ENCODE peak calls at places on chromosomes 5 and 9, in six cellular contexts. One of them, this sample, is unnamed.

GRCh38 chr5:113748403-113748802 is 234.9 kb downstream of the YTHDC2 start:
- DNase-seq in KG1: no peak
- DNase-seq in H9: no peak
- DNase-seq in stimulated activated CD8-positive, alpha-beta memory T cell treated with anti-CD3 and anti-CD28 coated beads, Interleukin-15, amount 100 ng/mL, for 24 hours: no peak
- DNase-seq in AG08395: no peak
- DNase-seq in GF-D8: no peak
- DNase-seq in this sample: no peak

GRCh38 chr9:87201316-87201715 is 254.0 kb upstream of the GAS1 start:
- DNase-seq in KG1: no peak
- DNase-seq in H9: no peak
- DNase-seq in AG08395: peak
- DNase-seq in GF-D8: no peak
- DNase-seq in stimulated activated CD8-positive, alpha-beta memory T cell treated with anti-CD3 and anti-CD28 coated beads, Interleukin-15, amount 100 ng/mL, for 24 hours: no peak
- DNase-seq in this sample: no peak

GRCh38 chr5:609506-609905 is 2.6 kb upstream of the CEP72 start:
- DNase-seq in KG1: no peak
- DNase-seq in stimulated activated CD8-positive, alpha-beta memory T cell treated with anti-CD3 and anti-CD28 coated beads, Interleukin-15, amount 100 ng/mL, for 24 hours: no peak
- DNase-seq in GF-D8: no peak
- DNase-seq in H9: no peak
- DNase-seq in AG08395: no peak
- DNase-seq in this sample: no peak

GRCh38 chr9:70495514-70495913 is 81.1 kb upstream of the KLF9 start:
- DNase-seq in AG08395: no peak
- DNase-seq in KG1: no peak
- DNase-seq in H9: no peak
- DNase-seq in GF-D8: no peak
- DNase-seq in stimulated activated CD8-positive, alpha-beta memory T cell treated with anti-CD3 and anti-CD28 coated beads, Interleukin-15, amount 100 ng/mL, for 24 hours: no peak
- DNase-seq in this sample: no peak

GRCh38 chr5:40518511-40518917 is 161.2 kb upstream of the PTGER4 start:
- DNase-seq in KG1: no peak
- DNase-seq in GF-D8: no peak
- DNase-seq in stimulated activated CD8-positive, alpha-beta memory T cell treated with anti-CD3 and anti-CD28 coated beads, Interleukin-15, amount 100 ng/mL, for 24 hours: no peak
- DNase-seq in H9: no peak
- DNase-seq in AG08395: peak
- DNase-seq in this sample: no peak

GRCh38 chr5:65451436-65451835 is 30.3 kb downstream of the ADAMTS6 start:
- DNase-seq in KG1: no peak
- DNase-seq in AG08395: no peak
- DNase-seq in stimulated activated CD8-positive, alpha-beta memory T cell treated with anti-CD3 and anti-CD28 coated beads, Interleukin-15, amount 100 ng/mL, for 24 hours: no peak
- DNase-seq in GF-D8: no peak
- DNase-seq in H9: no peak
- DNase-seq in this sample: no peak

GRCh38 chr9:134068742-134069535 is 1.1 kb upstream of the BRD3 start:
- DNase-seq in H9: no peak
- DNase-seq in AG08395: no peak
- DNase-seq in stimulated activated CD8-positive, alpha-beta memory T cell treated with anti-CD3 and anti-CD28 coated beads, Interleukin-15, amount 100 ng/mL, for 24 hours: no peak
- DNase-seq in KG1: no peak
- DNase-seq in GF-D8: no peak
- DNase-seq in this sample: no peak

GRCh38 chr5:14120176-14120575 is 23.0 kb upstream of the TRIO start:
- DNase-seq in stimulated activated CD8-positive, alpha-beta memory T cell treated with anti-CD3 and anti-CD28 coated beads, Interleukin-15, amount 100 ng/mL, for 24 hours: no peak
- DNase-seq in GF-D8: no peak
- DNase-seq in KG1: no peak
- DNase-seq in AG08395: no peak
- DNase-seq in H9: no peak
- DNase-seq in this sample: no peak

GRCh38 chr9:129595903-129596540 is 24.9 kb downstream of the C9orf50 start:
- DNase-seq in H9: no peak
- DNase-seq in AG08395: no peak
- DNase-seq in GF-D8: peak
- DNase-seq in KG1: no peak
- DNase-seq in stimulated activated CD8-positive, alpha-beta memory T cell treated with anti-CD3 and anti-CD28 coated beads, Interleukin-15, amount 100 ng/mL, for 24 hours: no peak
- DNase-seq in this sample: no peak

GRCh38 chr9:91419222-91420191 is 4.1 kb downstream of the NFIL3 start:
- DNase-seq in KG1: no peak
- DNase-seq in AG08395: peak
- DNase-seq in GF-D8: peak
- DNase-seq in stimulated activated CD8-positive, alpha-beta memory T cell treated with anti-CD3 and anti-CD28 coated beads, Interleukin-15, amount 100 ng/mL, for 24 hours: no peak
- DNase-seq in H9: no peak
- DNase-seq in this sample: peak

GRCh38 chr5:82821978-82822927 is 254.9 kb downstream of the TMEM167A start:
- DNase-seq in stimulated activated CD8-positive, alpha-beta memory T cell treated with anti-CD3 and anti-CD28 coated beads, Interleukin-15, amount 100 ng/mL, for 24 hours: no peak
- DNase-seq in AG08395: no peak
- DNase-seq in KG1: no peak
- DNase-seq in H9: no peak
- DNase-seq in GF-D8: no peak
- DNase-seq in this sample: no peak

GRCh38 chr5:117454716-117455212 is 880.1 kb upstream of the SEMA6A start:
- DNase-seq in H9: peak
- DNase-seq in stimulated activated CD8-positive, alpha-beta memory T cell treated with anti-CD3 and anti-CD28 coated beads, Interleukin-15, amount 100 ng/mL, for 24 hours: no peak
- DNase-seq in GF-D8: no peak
- DNase-seq in KG1: no peak
- DNase-seq in AG08395: peak
- DNase-seq in this sample: no peak

GRCh38 chr9:89247431-89248370 is 63.3 kb upstream of the CKS2 start:
- DNase-seq in GF-D8: no peak
- DNase-seq in AG08395: no peak
- DNase-seq in KG1: no peak
- DNase-seq in H9: peak
- DNase-seq in stimulated activated CD8-positive, alpha-beta memory T cell treated with anti-CD3 and anti-CD28 coated beads, Interleukin-15, amount 100 ng/mL, for 24 hours: no peak
- DNase-seq in this sample: no peak

GRCh38 chr9:89923961-89924504 is 319.2 kb downstream of the GADD45G start:
- DNase-seq in KG1: no peak
- DNase-seq in AG08395: no peak
- DNase-seq in GF-D8: no peak
- DNase-seq in stimulated activated CD8-positive, alpha-beta memory T cell treated with anti-CD3 and anti-CD28 coated beads, Interleukin-15, amount 100 ng/mL, for 24 hours: no peak
- DNase-seq in H9: no peak
- DNase-seq in this sample: no peak

GRCh38 chr5:55187370-55187769 is 14.4 kb upstream of the CDC20B start:
- DNase-seq in GF-D8: no peak
- DNase-seq in AG08395: no peak
- DNase-seq in H9: no peak
- DNase-seq in stimulated activated CD8-positive, alpha-beta memory T cell treated with anti-CD3 and anti-CD28 coated beads, Interleukin-15, amount 100 ng/mL, for 24 hours: no peak
- DNase-seq in KG1: no peak
- DNase-seq in this sample: no peak

GRCh38 chr9:86135374-86135773 is 36.0 kb upstream of the GOLM1 start:
- DNase-seq in stimulated activated CD8-positive, alpha-beta memory T cell treated with anti-CD3 and anti-CD28 coated beads, Interleukin-15, amount 100 ng/mL, for 24 hours: no peak
- DNase-seq in H9: no peak
- DNase-seq in GF-D8: no peak
- DNase-seq in AG08395: no peak
- DNase-seq in KG1: no peak
- DNase-seq in this sample: no peak

GRCh38 chr5:157172408-157172807 is 6.3 kb upstream of the GARIN3 start:
- DNase-seq in H9: no peak
- DNase-seq in GF-D8: no peak
- DNase-seq in AG08395: no peak
- DNase-seq in stimulated activated CD8-positive, alpha-beta memory T cell treated with anti-CD3 and anti-CD28 coated beads, Interleukin-15, amount 100 ng/mL, for 24 hours: peak
- DNase-seq in KG1: no peak
- DNase-seq in this sample: no peak

GRCh38 chr5:161660806-161661205 is 24.7 kb upstream of the GABRA6 start:
- DNase-seq in GF-D8: no peak
- DNase-seq in H9: peak
- DNase-seq in stimulated activated CD8-positive, alpha-beta memory T cell treated with anti-CD3 and anti-CD28 coated beads, Interleukin-15, amount 100 ng/mL, for 24 hours: no peak
- DNase-seq in KG1: no peak
- DNase-seq in AG08395: no peak
- DNase-seq in this sample: no peak

GRCh38 chr5:114473541-114473940 is 111.7 kb downstream of the KCNN2 start:
- DNase-seq in AG08395: no peak
- DNase-seq in H9: no peak
- DNase-seq in KG1: no peak
- DNase-seq in GF-D8: no peak
- DNase-seq in stimulated activated CD8-positive, alpha-beta memory T cell treated with anti-CD3 and anti-CD28 coated beads, Interleukin-15, amount 100 ng/mL, for 24 hours: no peak
- DNase-seq in this sample: no peak

GRCh38 chr9:2492161-2492560 is 129.4 kb upstream of the VLDLR start:
- DNase-seq in AG08395: no peak
- DNase-seq in GF-D8: no peak
- DNase-seq in KG1: no peak
- DNase-seq in H9: no peak
- DNase-seq in stimulated activated CD8-positive, alpha-beta memory T cell treated with anti-CD3 and anti-CD28 coated beads, Interleukin-15, amount 100 ng/mL, for 24 hours: no peak
- DNase-seq in this sample: no peak

GRCh38 chr9:137804908-137805356 is 72.7 kb upstream of the CACNA1B start:
- DNase-seq in KG1: no peak
- DNase-seq in AG08395: no peak
- DNase-seq in H9: no peak
- DNase-seq in GF-D8: no peak
- DNase-seq in stimulated activated CD8-positive, alpha-beta memory T cell treated with anti-CD3 and anti-CD28 coated beads, Interleukin-15, amount 100 ng/mL, for 24 hours: no peak
- DNase-seq in this sample: no peak

GRCh38 chr5:62431735-62432617 is 19.4 kb downstream of the IPO11 start:
- DNase-seq in H9: no peak
- DNase-seq in GF-D8: peak
- DNase-seq in KG1: no peak
- DNase-seq in stimulated activated CD8-positive, alpha-beta memory T cell treated with anti-CD3 and anti-CD28 coated beads, Interleukin-15, amount 100 ng/mL, for 24 hours: no peak
- DNase-seq in AG08395: peak
- DNase-seq in this sample: no peak

GRCh38 chr5:624118-624950 is 12.2 kb downstream of the CEP72 start:
- DNase-seq in stimulated activated CD8-positive, alpha-beta memory T cell treated with anti-CD3 and anti-CD28 coated beads, Interleukin-15, amount 100 ng/mL, for 24 hours: no peak
- DNase-seq in GF-D8: no peak
- DNase-seq in H9: no peak
- DNase-seq in KG1: no peak
- DNase-seq in AG08395: no peak
- DNase-seq in this sample: no peak

GRCh38 chr9:6924988-6925563 is 167.3 kb downstream of the KDM4C start:
- DNase-seq in stimulated activated CD8-positive, alpha-beta memory T cell treated with anti-CD3 and anti-CD28 coated beads, Interleukin-15, amount 100 ng/mL, for 24 hours: no peak
- DNase-seq in AG08395: no peak
- DNase-seq in KG1: no peak
- DNase-seq in H9: no peak
- DNase-seq in GF-D8: no peak
- DNase-seq in this sample: no peak

GRCh38 chr9:72292874-72293607 is 72.0 kb downstream of the ZFAND5 start:
- DNase-seq in H9: no peak
- DNase-seq in KG1: peak
- DNase-seq in stimulated activated CD8-positive, alpha-beta memory T cell treated with anti-CD3 and anti-CD28 coated beads, Interleukin-15, amount 100 ng/mL, for 24 hours: no peak
- DNase-seq in AG08395: peak
- DNase-seq in GF-D8: peak
- DNase-seq in this sample: peak

GRCh38 chr5:149639718-149640117 is 58.4 kb downstream of the ARHGEF37 start:
- DNase-seq in GF-D8: no peak
- DNase-seq in AG08395: no peak
- DNase-seq in H9: no peak
- DNase-seq in KG1: no peak
- DNase-seq in stimulated activated CD8-positive, alpha-beta memory T cell treated with anti-CD3 and anti-CD28 coated beads, Interleukin-15, amount 100 ng/mL, for 24 hours: no peak
- DNase-seq in this sample: no peak

GRCh38 chr9:99563364-99563763 is 258.3 kb upstream of the NR4A3 start:
- DNase-seq in H9: no peak
- DNase-seq in AG08395: no peak
- DNase-seq in KG1: no peak
- DNase-seq in stimulated activated CD8-positive, alpha-beta memory T cell treated with anti-CD3 and anti-CD28 coated beads, Interleukin-15, amount 100 ng/mL, for 24 hours: no peak
- DNase-seq in GF-D8: no peak
- DNase-seq in this sample: no peak

GRCh38 chr5:128487041-128487440 is 51.0 kb downstream of the FBN2 start:
- DNase-seq in stimulated activated CD8-positive, alpha-beta memory T cell treated with anti-CD3 and anti-CD28 coated beads, Interleukin-15, amount 100 ng/mL, for 24 hours: no peak
- DNase-seq in GF-D8: no peak
- DNase-seq in KG1: no peak
- DNase-seq in H9: no peak
- DNase-seq in AG08395: no peak
- DNase-seq in this sample: no peak

GRCh38 chr9:131402738-131403492 is 9.0 kb downstream of the PRRC2B start:
- DNase-seq in stimulated activated CD8-positive, alpha-beta memory T cell treated with anti-CD3 and anti-CD28 coated beads, Interleukin-15, amount 100 ng/mL, for 24 hours: no peak
- DNase-seq in GF-D8: no peak
- DNase-seq in H9: no peak
- DNase-seq in KG1: no peak
- DNase-seq in AG08395: peak
- DNase-seq in this sample: no peak

GRCh38 chr5:92460505-92460904 is 1077.4 kb upstream of the ARRDC3 start:
- DNase-seq in KG1: no peak
- DNase-seq in H9: no peak
- DNase-seq in stimulated activated CD8-positive, alpha-beta memory T cell treated with anti-CD3 and anti-CD28 coated beads, Interleukin-15, amount 100 ng/mL, for 24 hours: no peak
- DNase-seq in AG08395: no peak
- DNase-seq in GF-D8: no peak
- DNase-seq in this sample: no peak

GRCh38 chr5:150507283-150508020 is 479 bp upstream of the NDST1 start:
- DNase-seq in GF-D8: no peak
- DNase-seq in H9: no peak
- DNase-seq in KG1: no peak
- DNase-seq in stimulated activated CD8-positive, alpha-beta memory T cell treated with anti-CD3 and anti-CD28 coated beads, Interleukin-15, amount 100 ng/mL, for 24 hours: no peak
- DNase-seq in AG08395: no peak
- DNase-seq in this sample: no peak

GRCh38 chr9:87337335-87338074 is 160.2 kb upstream of the DAPK1 start:
- DNase-seq in KG1: no peak
- DNase-seq in AG08395: peak
- DNase-seq in stimulated activated CD8-positive, alpha-beta memory T cell treated with anti-CD3 and anti-CD28 coated beads, Interleukin-15, amount 100 ng/mL, for 24 hours: no peak
- DNase-seq in GF-D8: no peak
- DNase-seq in H9: peak
- DNase-seq in this sample: no peak

GRCh38 chr5:89095341-89095740 is 212.4 kb upstream of the MEF2C start:
- DNase-seq in H9: no peak
- DNase-seq in AG08395: no peak
- DNase-seq in KG1: no peak
- DNase-seq in GF-D8: no peak
- DNase-seq in stimulated activated CD8-positive, alpha-beta memory T cell treated with anti-CD3 and anti-CD28 coated beads, Interleukin-15, amount 100 ng/mL, for 24 hours: no peak
- DNase-seq in this sample: no peak

GRCh38 chr9:14910178-14910805 is at the start of gene FREM1:
- DNase-seq in KG1: no peak
- DNase-seq in AG08395: peak
- DNase-seq in stimulated activated CD8-positive, alpha-beta memory T cell treated with anti-CD3 and anti-CD28 coated beads, Interleukin-15, amount 100 ng/mL, for 24 hours: no peak
- DNase-seq in GF-D8: no peak
- DNase-seq in H9: peak
- DNase-seq in this sample: no peak

GRCh38 chr5:143262393-143263174 is 140.9 kb downstream of the NR3C1 start:
- DNase-seq in GF-D8: no peak
- DNase-seq in KG1: no peak
- DNase-seq in stimulated activated CD8-positive, alpha-beta memory T cell treated with anti-CD3 and anti-CD28 coated beads, Interleukin-15, amount 100 ng/mL, for 24 hours: no peak
- DNase-seq in AG08395: peak
- DNase-seq in H9: no peak
- DNase-seq in this sample: no peak

GRCh38 chr9:15121591-15121990 is 185.4 kb downstream of the TTC39B start:
- DNase-seq in AG08395: no peak
- DNase-seq in GF-D8: no peak
- DNase-seq in H9: no peak
- DNase-seq in stimulated activated CD8-positive, alpha-beta memory T cell treated with anti-CD3 and anti-CD28 coated beads, Interleukin-15, amount 100 ng/mL, for 24 hours: no peak
- DNase-seq in KG1: no peak
- DNase-seq in this sample: no peak

GRCh38 chr5:116137544-116138378 is 52.9 kb downstream of the COMMD10 start:
- DNase-seq in KG1: peak
- DNase-seq in GF-D8: peak
- DNase-seq in stimulated activated CD8-positive, alpha-beta memory T cell treated with anti-CD3 and anti-CD28 coated beads, Interleukin-15, amount 100 ng/mL, for 24 hours: no peak
- DNase-seq in AG08395: peak
- DNase-seq in H9: no peak
- DNase-seq in this sample: no peak

GRCh38 chr9:22528485-22528884 is 81.9 kb downstream of the DMRTA1 start:
- DNase-seq in GF-D8: no peak
- DNase-seq in stimulated activated CD8-positive, alpha-beta memory T cell treated with anti-CD3 and anti-CD28 coated beads, Interleukin-15, amount 100 ng/mL, for 24 hours: no peak
- DNase-seq in KG1: no peak
- DNase-seq in H9: no peak
- DNase-seq in AG08395: peak
- DNase-seq in this sample: no peak

GRCh38 chr9:71663216-71663615 is 105.1 kb downstream of the CEMIP2 start:
- DNase-seq in AG08395: peak
- DNase-seq in stimulated activated CD8-positive, alpha-beta memory T cell treated with anti-CD3 and anti-CD28 coated beads, Interleukin-15, amount 100 ng/mL, for 24 hours: no peak
- DNase-seq in KG1: no peak
- DNase-seq in GF-D8: no peak
- DNase-seq in H9: no peak
- DNase-seq in this sample: no peak